ENCODE peak calls at places on chromosomes 7 and 10, in six cellular contexts. C is activated CD4-positive, alpha-beta T cell treated with anti-CD3 and anti-CD28 coated beads for 36 hours; J is neural crest cell; M is NCI-H460; W is stomach; T is fibroblast of lung. N is an unnamed sample.

GRCh38 chr7:857661-858060 is 18.7 kb upstream of the GET4 start:
- DNase-seq in C (no peak), J (no peak), M (no peak), W (no peak), T (peak), N (no peak)

GRCh38 chr10:90051474-90051873 is 350.1 kb downstream of the KIF20B start:
- DNase-seq in C (no peak), J (no peak), M (no peak), W (no peak), T (no peak), N (no peak)

GRCh38 chr7:97871659-97872024 is 566 bp downstream of the ASNS start:
- DNase-seq in C (peak), J (no peak), M (no peak), W (no peak), T (no peak), N (no peak)

GRCh38 chr10:96586419-96587254 is at the start of gene TM9SF3:
- DNase-seq in C (peak), J (peak), M (peak), W (peak), T (peak), N (peak)

GRCh38 chr7:26637610-26638009 is 226.8 kb downstream of the SKAP2 start:
- DNase-seq in C (no peak), J (no peak), M (no peak), W (no peak), T (no peak), N (no peak)

GRCh38 chr10:3401491-3401938 is 228.9 kb upstream of the PITRM1 start:
- DNase-seq in C (no peak), J (no peak), M (no peak), W (no peak), T (peak), N (no peak)

GRCh38 chr10:61135276-61135721 is 191.3 kb upstream of the RHOBTB1 start:
- DNase-seq in C (no peak), J (no peak), M (no peak), W (no peak), T (no peak), N (no peak)

GRCh38 chr7:128215739-128216138 is 25.3 kb upstream of the LEP start:
- DNase-seq in C (no peak), J (no peak), M (no peak), W (no peak), T (peak), N (no peak)

GRCh38 chr7:54955296-54955695 is 63.5 kb upstream of the EGFR start:
- DNase-seq in C (no peak), J (no peak), M (no peak), W (no peak), T (peak), N (no peak)

GRCh38 chr10:74514322-74514721 is 312.1 kb upstream of the KAT6B start:
- DNase-seq in C (no peak), J (no peak), M (no peak), W (no peak), T (peak), N (no peak)

GRCh38 chr10:131087464-131088215 is 223.9 kb downstream of the TCERG1L start:
- DNase-seq in C (no peak), J (no peak), M (no peak), W (no peak), T (no peak), N (no peak)

GRCh38 chr10:69449841-69450240 is 1.4 kb upstream of the TSPAN15 start:
- DNase-seq in C (peak), J (peak), M (peak), W (peak), T (peak), N (peak)

GRCh38 chr10:110600487-110601101 is 33.1 kb downstream of the SMC3 start:
- DNase-seq in C (peak), J (peak), M (peak), W (no peak), T (peak), N (peak)

GRCh38 chr7:139561-140243 is 52.7 kb upstream of the FAM20C start:
- DNase-seq in C (no peak), J (no peak), M (no peak), W (no peak), T (no peak), N (no peak)

GRCh38 chr10:19449860-19450259 is 366.4 kb upstream of the PLXDC2 start:
- DNase-seq in C (no peak), J (no peak), M (no peak), W (no peak), T (no peak), N (no peak)

GRCh38 chr7:20330797-20331230 is at the start of gene ITGB8:
- DNase-seq in C (no peak), J (no peak), M (no peak), W (peak), T (no peak), N (peak)

N was measured in endothelial cell.